ENCODE peak calls at places on chromosomes 13 and 19, in six cellular contexts. R is left ventricle myocardium inferior, C is HFFc6, V is heart right ventricle, A is AG04450, M is upper lobe of left lung. G is an unnamed sample.

GRCh38 chr13:90448466-90449037 is 898.9 kb upstream of the MIR17HG start:
- DNase-seq in A (no peak), M (no peak), R (no peak), C (no peak), V (no peak), G (no peak)

GRCh38 chr13:66574606-66575005 is 655.5 kb downstream of the PCDH9 start:
- DNase-seq in A (no peak), V (no peak), M (no peak), R (no peak), C (peak; percentile 44), G (no peak)

GRCh38 chr13:73327579-73327978 is 268.8 kb downstream of the KLF5 start:
- DNase-seq in M (no peak), V (no peak), A (no peak), R (no peak), C (no peak), G (no peak)

GRCh38 chr13:114142137-114142550 is 9.7 kb upstream of the RASA3 start:
- DNase-seq in V (no peak), C (no peak), M (no peak), A (no peak), R (no peak), G (no peak)

GRCh38 chr13:113428469-113428865 is 24.8 kb downstream of the ADPRHL1 start:
- DNase-seq in V (no peak), M (no peak), C (no peak), A (no peak), R (no peak), G (no peak)

GRCh38 chr19:4844348-4845179 is 13.1 kb upstream of the TICAM1 start:
- DNase-seq in V (peak; percentile 39), R (peak; percentile 70), M (no peak), A (no peak), C (no peak), G (no peak)

GRCh38 chr13:26308250-26308649 is 54.3 kb downstream of the CDK8 start:
- DNase-seq in A (no peak), M (no peak), R (no peak), V (no peak), C (no peak), G (no peak)

GRCh38 chr13:98570929-98571372 is 6.0 kb downstream of the STK24 start:
- DNase-seq in C (no peak), R (no peak), A (no peak), V (no peak), M (peak; percentile 73), G (peak; percentile 39)

GRCh38 chr13:92590503-92590908 is 636.1 kb upstream of the GPC6 start:
- DNase-seq in C (no peak), V (no peak), A (no peak), R (no peak), M (no peak), G (no peak)

GRCh38 chr13:81872581-81872980 is 1531.7 kb upstream of the SPRY2 start:
- DNase-seq in M (no peak), C (no peak), A (no peak), V (no peak), R (no peak), G (no peak)

GRCh38 chr13:67308004-67308772 is 78.1 kb upstream of the PCDH9 start:
- DNase-seq in V (no peak), R (no peak), M (no peak), C (no peak), A (no peak), G (no peak)

GRCh38 chr13:110607675-110608224 is 7.6 kb upstream of the NAXD start:
- DNase-seq in A (no peak), V (no peak), M (no peak), C (no peak), R (no peak), G (no peak)

GRCh38 chr13:77779461-77780272 is 82.2 kb downstream of the SLAIN1 start:
- DNase-seq in A (peak; percentile 55), C (peak; percentile 21), R (no peak), M (peak; percentile 83), V (no peak), G (no peak)

GRCh38 chr19:57786906-57787305 is 17.4 kb downstream of the ZNF586 start:
- DNase-seq in A (no peak), M (no peak), V (no peak), C (no peak), R (no peak), G (no peak)

GRCh38 chr19:50823389-50824042 is at the start of gene KLK1:
- DNase-seq in R (no peak), V (no peak), C (no peak), M (no peak), A (no peak), G (no peak)

GRCh38 chr19:14400913-14401312 is 18.2 kb downstream of the DDX39A start:
- DNase-seq in A (no peak), M (no peak), V (no peak), R (no peak), C (no peak), G (no peak)

GRCh38 chr13:48038763-48039162 is 1.2 kb downstream of the NUDT15 start:
- DNase-seq in V (no peak), A (no peak), M (no peak), C (peak; percentile 0), R (no peak), G (no peak)

GRCh38 chr13:114259974-114260373 is 21.4 kb upstream of the UPF3A start:
- DNase-seq in M (no peak), A (no peak), V (no peak), C (no peak), R (no peak), G (no peak)

GRCh38 chr13:88107486-88108044 is 436.4 kb downstream of the SLITRK5 start:
- DNase-seq in V (no peak), C (no peak), R (no peak), M (no peak), A (no peak), G (no peak)

GRCh38 chr19:11797491-11797890 is 832 bp upstream of the ZNF491 start:
- DNase-seq in A (peak; percentile 77), V (peak; percentile 83), M (peak; percentile 94), C (peak; percentile 61), R (peak; percentile 85), G (peak; percentile 40)

GRCh38 chr19:55373993-55374757 is 2.5 kb upstream of the TMEM190 start:
- DNase-seq in V (no peak), R (no peak), A (peak; percentile 53), C (no peak), M (no peak), G (no peak)

GRCh38 chr19:41734585-41734984 is 20.7 kb upstream of the CEACAM6 start:
- DNase-seq in C (no peak), R (no peak), A (no peak), V (no peak), M (peak; percentile 87), G (no peak)

GRCh38 chr19:38441660-38442348 is 8.3 kb downstream of the RYR1 start:
- DNase-seq in M (no peak), R (no peak), A (no peak), V (no peak), C (no peak), G (no peak)

GRCh38 chr19:2038284-2039081 is 12.6 kb downstream of the MKNK2 start:
- DNase-seq in C (no peak), M (peak; percentile 21), A (no peak), R (no peak), V (no peak), G (no peak)

GRCh38 chr13:26895081-26895807 is 134.7 kb upstream of the GPR12 start:
- DNase-seq in C (no peak), V (no peak), A (no peak), M (no peak), R (no peak), G (no peak)

GRCh38 chr13:42574435-42575311 is 721 bp downstream of the TNFSF11 start:
- DNase-seq in V (no peak), A (no peak), C (no peak), M (no peak), R (no peak), G (peak; percentile 23)
- TF ChIP-seq CTCF in V (no peak), A (no peak), C (no peak), M (no peak), R (no peak), G (no peak)

GRCh38 chr13:51955841-51956603 is 55.2 kb downstream of the ATP7B start:
- DNase-seq in V (no peak), A (no peak), C (no peak), R (no peak), M (no peak), G (no peak)
- TF ChIP-seq CTCF in V (no peak), A (no peak), C (no peak), R (no peak), M (no peak), G (no peak)

DNA sequence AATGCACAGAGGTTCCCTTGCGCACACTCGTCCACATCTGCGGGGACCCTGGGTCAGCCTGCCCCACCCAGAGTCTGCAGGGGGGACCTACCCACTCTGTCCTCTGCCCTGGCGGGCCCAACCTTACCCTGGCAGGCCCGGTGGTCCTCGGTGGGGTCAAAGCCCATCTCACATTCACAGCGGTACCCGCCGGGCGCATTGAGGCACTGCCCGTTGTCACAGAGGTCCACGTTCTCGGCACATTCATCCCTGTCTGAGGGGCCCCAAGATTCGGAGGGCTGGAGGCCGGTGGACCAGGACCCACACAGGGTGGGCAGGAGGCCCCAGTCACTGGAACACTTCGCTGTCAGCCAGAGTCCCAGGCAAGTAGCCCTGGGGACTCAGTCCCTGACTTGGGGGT is 38.5 kb downstream of the FBN3 start:
- DNase-seq in C (no peak), M (no peak), V (no peak), A (no peak), R (no peak), G (no peak)
- TF ChIP-seq CTCF in C (no peak), M (no peak), V (no peak), A (no peak), R (no peak), G (no peak)

DNA sequence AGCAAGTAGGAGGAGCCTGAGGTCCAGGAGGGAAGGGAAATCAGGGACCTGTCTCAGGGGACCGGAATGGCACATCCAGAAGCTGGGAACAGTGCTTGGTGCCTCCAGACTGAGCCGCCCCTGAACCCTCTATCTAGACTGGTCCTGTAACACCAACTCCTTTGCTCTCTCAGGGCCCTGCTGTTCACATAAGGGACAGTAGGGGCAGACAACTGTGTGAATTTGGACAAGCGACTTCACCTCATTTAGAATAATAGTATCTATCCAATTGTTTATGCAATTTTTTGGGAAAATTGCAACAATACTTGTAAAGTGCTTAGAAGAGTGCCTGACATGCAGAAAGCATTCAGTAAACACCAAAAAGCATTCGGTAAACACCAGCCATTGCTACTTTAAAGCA is 14.0 kb downstream of the SYMPK start:
- DNase-seq in M (no peak), A (no peak), R (no peak), C (no peak), V (no peak), G (no peak)
- TF ChIP-seq CTCF in M (no peak), A (peak; percentile 37), R (peak; percentile 13), C (peak; percentile 52), V (no peak), G (no peak)

G was measured in activated B cell treated with CpG ODN at 0.5 μM for 24 hours.